ENCODE peak calls at places on chromosome 17, in nine cellular contexts. B, D, F, O, X, J, Y, G and R are unnamed samples.

GRCh38 chr17:42618442-42619150 is 9.1 kb downstream of the TUBG1 start:
- DNase-seq in B (peak; percentile 29), D (peak; percentile 22), F (no peak), O (no peak), X (no peak), J (no peak), Y (no peak), G (peak; percentile 48), R (peak; percentile 78)

GRCh38 chr17:2624292-2624731 is 30.9 kb downstream of the PAFAH1B1 start:
- DNase-seq in B (no peak), D (no peak), F (no peak), O (no peak), X (no peak), J (no peak), Y (no peak), G (no peak), R (no peak)

GRCh38 chr17:41002814-41003213 is 3.1 kb upstream of the KRTAP3-2 start:
- DNase-seq in B (no peak), D (no peak), F (no peak), O (no peak), X (no peak), J (no peak), Y (no peak), G (no peak), R (no peak)

GRCh38 chr17:12673788-12674187 is 8.1 kb downstream of the MYOCD start:
- DNase-seq in B (no peak), D (peak; percentile 14), F (no peak), O (no peak), X (no peak), J (no peak), Y (no peak), G (no peak), R (no peak)

GRCh38 chr17:36641331-36641876 is 40.0 kb downstream of the MRM1 start:
- DNase-seq in B (no peak), D (no peak), F (no peak), O (no peak), X (no peak), J (no peak), Y (no peak), G (no peak), R (no peak)

GRCh38 chr17:80732268-80732667 is 187.6 kb downstream of the RPTOR start:
- DNase-seq in B (no peak), D (peak; percentile 65), F (no peak), O (no peak), X (no peak), J (no peak), Y (no peak), G (no peak), R (no peak)

GRCh38 chr17:16281351-16281750 is 64.3 kb downstream of the PIGL start:
- DNase-seq in B (no peak), D (peak; percentile 87), F (no peak), O (no peak), X (no peak), J (no peak), Y (no peak), G (no peak), R (no peak)

GRCh38 chr17:77313831-77314230 is 173.1 kb downstream of the SEC14L1 start:
- DNase-seq in B (no peak), D (no peak), F (no peak), O (no peak), X (no peak), J (no peak), Y (no peak), G (no peak), R (no peak)

GRCh38 chr17:15006421-15006820 is 258.7 kb downstream of the PMP22 start:
- DNase-seq in B (no peak), D (no peak), F (no peak), O (no peak), X (no peak), J (no peak), Y (no peak), G (no peak), R (no peak)

GRCh38 chr17:72173475-72174116 is 52.8 kb downstream of the SOX9 start:
- DNase-seq in B (peak; percentile 47), D (peak; percentile 52), F (no peak), O (no peak), X (no peak), J (no peak), Y (no peak), G (no peak), R (peak; percentile 87)